ENCODE peak calls at places on chromosomes 3 and 15, in four cellular contexts. U, W, M and T are unnamed samples.

GRCh38 chr3:80533553-80533952 is 765.8 kb upstream of the ROBO1 start:
- DNase-seq in M (no peak), U (no peak), W (peak), T (no peak)

GRCh38 chr3:3177861-3178497 is 1.5 kb downstream of the CRBN start:
- DNase-seq in U (peak), M (peak), W (peak), T (no peak)

GRCh38 chr15:91926871-91927270 is 73.4 kb downstream of the SLCO3A1 start:
- DNase-seq in M (no peak), U (no peak), W (no peak), T (no peak)

GRCh38 chr3:46705751-46706572 is 4.8 kb downstream of the TMIE start:
- DNase-seq in M (peak), W (peak), U (no peak), T (peak)

GRCh38 chr3:164459526-164460151 is 618.7 kb downstream of the SI start:
- DNase-seq in M (no peak), U (no peak), W (no peak), T (no peak)

GRCh38 chr3:68773401-68773800 is 158.9 kb downstream of the TAFA4 start:
- DNase-seq in W (peak), U (no peak), M (no peak), T (no peak)

GRCh38 chr15:49847937-49848823 is 227.3 kb downstream of the DTWD1 start:
- DNase-seq in M (peak), U (peak), W (peak), T (no peak)

GRCh38 chr3:3316523-3316922 is 137.0 kb upstream of the CRBN start:
- DNase-seq in M (no peak), W (no peak), U (no peak), T (no peak)

GRCh38 chr3:181487236-181487978 is 224.3 kb upstream of the SOX2 start:
- DNase-seq in M (no peak), U (no peak), W (peak), T (no peak)

GRCh38 chr3:133962879-133963278 is 66.8 kb downstream of the SLCO2A1 start:
- DNase-seq in W (peak), U (no peak), M (peak), T (no peak)

GRCh38 chr3:152060701-152061100 is 187.3 kb downstream of the SUCNR1 start:
- DNase-seq in W (no peak), U (no peak), M (no peak), T (no peak)

GRCh38 chr3:83873550-83873949 is 1085.2 kb upstream of the CADM2 start:
- DNase-seq in M (no peak), W (no peak), U (no peak), T (no peak)

GRCh38 chr3:29137601-29138000 is 143.3 kb upstream of the RBMS3 start:
- DNase-seq in W (peak), U (no peak), M (no peak), T (no peak)

GRCh38 chr15:24269166-24269571 is 406.4 kb upstream of the NPAP1 start:
- DNase-seq in M (no peak), U (no peak), W (peak), T (no peak)

GRCh38 chr3:72336821-72337479 is 511.3 kb downstream of the SHQ1 start:
- DNase-seq in W (peak), M (peak), U (no peak), T (no peak)

GRCh38 chr3:27792869-27793268 is 70.7 kb upstream of the EOMES start:
- DNase-seq in W (no peak), M (no peak), U (no peak), T (no peak)

GRCh38 chr3:89697321-89697916 is 590.0 kb downstream of the EPHA3 start:
- DNase-seq in W (peak), M (no peak), U (no peak), T (no peak)

GRCh38 chr3:171354049-171354705 is 106.0 kb downstream of the TNIK start:
- DNase-seq in W (no peak), U (no peak), M (no peak), T (no peak)

GRCh38 chr15:39770748-39771689 is 11.6 kb downstream of the FSIP1 start:
- DNase-seq in M (peak), U (no peak), W (no peak), T (no peak)

GRCh38 chr3:10389995-10390394 is 69.1 kb upstream of the SEC13 start:
- DNase-seq in W (no peak), U (no peak), M (no peak), T (no peak)

GRCh38 chr15:66405605-66406004 is 18.9 kb downstream of the MAP2K1 start:
- DNase-seq in M (peak), U (no peak), W (no peak), T (no peak)

GRCh38 chr3:13636874-13637273 is 87.9 kb downstream of the FBLN2 start:
- DNase-seq in U (no peak), M (no peak), W (no peak), T (no peak)

GRCh38 chr15:67077641-67078215 is 12.3 kb downstream of the SMAD3 start:
- DNase-seq in W (peak), U (no peak), M (no peak), T (no peak)

GRCh38 chr3:183393625-183394024 is 34.8 kb downstream of the MCF2L2 start:
- DNase-seq in W (no peak), M (no peak), U (no peak), T (no peak)

GRCh38 chr3:150238995-150239612 is 169.0 kb upstream of the TSC22D2 start:
- DNase-seq in M (no peak), W (peak), U (peak), T (no peak)

GRCh38 chr15:96230557-96231181 is 99.8 kb upstream of the NR2F2 start:
- DNase-seq in W (peak), M (peak), U (peak), T (no peak)

GRCh38 chr15:88624156-88624970 is 3.2 kb downstream of the AEN start:
- DNase-seq in M (peak), W (no peak), U (no peak), T (no peak)

GRCh38 chr3:70855139-70855538 is 542.7 kb upstream of the MDFIC2 start:
- DNase-seq in U (no peak), M (peak), W (no peak), T (no peak)
- TF ChIP-seq CTCF in U (no peak), M (no peak), W (no peak), T (no peak)

GRCh38 chr3:58235970-58236369 is 1.6 kb upstream of the ABHD6 start:
- DNase-seq in W (no peak), U (no peak), M (no peak), T (no peak)

GRCh38 chr3:58237940-58238681 is 519 bp downstream of the ABHD6 start:
- DNase-seq in M (peak), U (peak), W (no peak), T (no peak)

GRCh38 chr3:58236527-58237237 is 910 bp upstream of the ABHD6 start:
- DNase-seq in M (no peak), W (no peak), U (peak), T (no peak)

GRCh38 chr3:58238830-58239229 is 1.2 kb downstream of the ABHD6 start:
- DNase-seq in U (no peak), W (no peak), M (no peak), T (no peak)

GRCh38 chr3:58237238-58237939 is at the start of gene ABHD6:
- DNase-seq in W (no peak), U (peak), M (peak), T (no peak)
- TF ChIP-seq CTCF in W (peak), U (peak), M (peak), T (peak)

GRCh38 chr3:37910666-37911400 is 49.2 kb downstream of the CTDSPL start:
- DNase-seq in U (no peak), W (no peak), M (no peak), T (no peak)

GRCh38 chr3:37913531-37913930 is 51.9 kb downstream of the CTDSPL start:
- DNase-seq in M (no peak), W (no peak), U (no peak), T (no peak)

GRCh38 chr3:37907906-37908305 is 46.2 kb downstream of the CTDSPL start:
- DNase-seq in U (no peak), M (no peak), W (no peak), T (no peak)

GRCh38 chr3:37909067-37909911 is 47.6 kb downstream of the CTDSPL start:
- DNase-seq in U (no peak), W (no peak), M (peak), T (no peak)

DNA sequence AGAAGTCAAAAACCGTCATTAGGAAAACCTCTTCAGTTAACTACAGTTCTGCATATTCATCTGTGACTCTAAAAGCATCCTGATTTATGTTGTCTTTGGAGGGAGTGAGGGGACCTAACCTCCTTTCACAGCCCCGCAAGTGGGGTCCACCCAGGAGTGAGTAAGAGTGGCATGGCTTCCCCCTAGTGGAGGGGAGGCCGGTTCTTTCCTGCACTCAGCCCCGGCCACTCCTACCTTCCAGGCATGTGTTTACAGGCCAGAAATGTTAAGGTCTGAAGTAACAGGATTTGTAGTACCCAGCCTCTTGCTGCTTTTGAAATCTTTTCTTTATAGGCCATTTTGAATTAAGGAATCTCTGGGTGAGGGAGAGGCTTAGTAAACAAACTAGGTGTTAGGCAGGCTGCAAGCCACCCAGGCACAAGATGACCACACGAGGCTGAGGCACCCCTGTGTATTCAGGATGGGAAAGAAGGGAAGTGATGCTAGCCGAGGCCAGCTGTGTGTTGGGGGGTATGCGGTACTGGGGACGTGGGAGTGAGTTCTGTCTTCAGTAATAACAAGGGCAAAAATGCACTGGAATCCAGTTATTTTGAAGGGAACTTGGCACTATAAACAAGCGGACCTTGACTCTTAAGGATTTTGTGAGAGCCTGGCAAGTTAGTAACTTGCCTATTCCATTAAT is 50.5 kb downstream of the CTDSPL start:
- DNase-seq in M (no peak), W (peak), U (no peak), T (no peak)
- TF ChIP-seq CTCF in M (peak), W (peak), U (no peak), T (peak)

GRCh38 chr3:136464502-136464901 is 214.4 kb downstream of the PCCB start:
- DNase-seq in M (peak), W (peak), U (no peak), T (no peak)
- TF ChIP-seq CTCF in M (no peak), W (no peak), U (no peak), T (no peak)

GRCh38 chr3:113695818-113696645 is at the start of gene USF3:
- DNase-seq in M (peak), U (peak), W (peak), T (no peak)
- TF ChIP-seq CTCF in M (no peak), U (no peak), W (peak), T (no peak)

DNA sequence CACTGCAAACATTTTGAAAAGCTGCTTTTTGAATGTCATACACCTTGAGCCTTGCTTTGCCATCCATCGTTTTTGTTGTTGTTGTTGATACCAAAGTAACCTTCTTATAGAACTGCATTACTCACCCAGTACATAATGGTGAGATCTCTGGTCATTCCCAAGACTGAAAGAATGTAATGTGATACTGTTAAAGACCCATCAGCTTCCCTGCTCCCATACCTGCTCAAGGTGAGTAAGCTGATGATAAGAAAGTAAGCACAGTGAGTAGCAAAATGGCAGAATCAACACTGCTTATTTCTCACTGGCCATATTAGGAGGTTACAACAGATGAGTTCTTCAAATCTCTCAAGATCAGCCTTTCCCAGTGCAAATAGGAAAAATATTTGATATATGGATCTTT is 89.8 kb downstream of the CADPS start:
- DNase-seq in U (no peak), W (peak), M (no peak), T (no peak)
- TF ChIP-seq CTCF in U (no peak), W (no peak), M (no peak), T (no peak)

DNA sequence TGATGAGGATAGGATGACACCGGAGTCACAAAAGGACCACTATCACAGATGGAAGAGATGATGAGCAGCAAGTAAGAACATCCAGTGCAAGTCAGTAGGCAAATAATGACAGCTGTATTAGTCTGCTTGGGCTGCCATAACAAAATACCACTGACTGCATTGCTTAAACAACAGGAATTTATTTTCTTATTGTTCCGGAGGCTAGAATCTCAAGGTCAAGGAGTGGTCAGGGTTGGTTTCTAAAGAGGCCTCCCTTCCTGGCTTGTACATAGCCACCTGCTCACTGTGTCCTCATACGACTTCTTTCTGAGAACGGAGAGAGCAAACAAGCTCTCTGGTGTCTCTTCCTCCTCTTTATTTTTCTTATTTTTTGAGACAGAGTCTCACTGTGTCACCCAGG is 380.7 kb downstream of the PLOD2 start:
- DNase-seq in M (no peak), W (no peak), U (no peak), T (no peak)
- TF ChIP-seq CTCF in M (no peak), W (no peak), U (no peak), T (no peak)